ENCODE peak calls at places on chromosomes 6 and 20, in four cellular contexts. B, J, P and Q are unnamed samples.

GRCh38 chr6:152828431-152828830 is 77.8 kb downstream of the VIP start:
- DNase-seq in B (no peak), P (no peak), J (no peak), Q (no peak)

GRCh38 chr6:162200036-162200435 is 527.5 kb downstream of the PRKN start:
- DNase-seq in J (no peak), P (no peak), B (no peak), Q (no peak)

GRCh38 chr20:41221614-41222218 is 84.4 kb downstream of the PLCG1 start:
- DNase-seq in P (no peak), J (no peak), B (no peak), Q (no peak)

GRCh38 chr6:104526383-104526782 is 333.3 kb downstream of the HACE1 start:
- DNase-seq in B (no peak), P (no peak), J (no peak), Q (no peak)

GRCh38 chr6:168410035-168410434 is 30.9 kb upstream of the SMOC2 start:
- DNase-seq in B (no peak), J (no peak), P (no peak), Q (no peak)

GRCh38 chr6:127990081-127990480 is 89.2 kb upstream of the THEMIS start:
- DNase-seq in B (no peak), J (no peak), P (no peak), Q (no peak)

GRCh38 chr20:33209789-33210188 is 7.4 kb upstream of the BPIFA3 start:
- DNase-seq in P (peak; percentile 72), J (peak; percentile 11), B (peak; percentile 34), Q (peak; percentile 4)

GRCh38 chr6:85419046-85419759 is 30.7 kb upstream of the NT5E start:
- DNase-seq in P (no peak), J (no peak), B (peak; percentile 49), Q (no peak)

GRCh38 chr6:11414564-11414963 is 123.0 kb upstream of the TMEM170B start:
- DNase-seq in J (no peak), P (no peak), B (no peak), Q (no peak)

GRCh38 chr20:45459606-45460005 is 9.9 kb upstream of the WFDC2 start:
- DNase-seq in B (no peak), J (no peak), P (no peak), Q (no peak)

DNA sequence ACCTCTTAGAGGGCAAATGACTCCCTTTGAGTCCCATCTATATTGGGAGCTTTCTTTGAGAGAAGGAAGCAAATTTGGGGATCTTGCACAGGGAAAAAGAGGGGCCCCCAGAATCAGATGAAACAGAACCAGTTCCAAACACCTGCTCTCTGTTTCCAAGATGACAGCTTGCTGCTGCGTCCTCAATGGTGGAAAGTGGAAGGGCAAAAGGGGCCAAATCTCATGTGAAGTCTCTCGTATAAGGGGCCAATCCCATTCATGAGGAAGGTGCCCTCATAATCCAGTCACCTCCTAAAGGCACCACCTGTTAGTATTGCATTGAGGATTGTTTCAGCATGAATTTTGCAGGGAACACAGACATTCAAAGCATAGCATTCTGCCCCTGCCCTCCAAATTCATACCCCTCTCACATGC is 483 bp upstream of the SERPINB1 start:
- DNase-seq in J (no peak), B (no peak), P (no peak), Q (no peak)
- H3K4me3 ChIP-seq in J (peak overlapping the region; percentile 53), B (no peak overlapping the region), P (peak overlapping the region; percentile 48), Q (no peak overlapping the region)

DNA sequence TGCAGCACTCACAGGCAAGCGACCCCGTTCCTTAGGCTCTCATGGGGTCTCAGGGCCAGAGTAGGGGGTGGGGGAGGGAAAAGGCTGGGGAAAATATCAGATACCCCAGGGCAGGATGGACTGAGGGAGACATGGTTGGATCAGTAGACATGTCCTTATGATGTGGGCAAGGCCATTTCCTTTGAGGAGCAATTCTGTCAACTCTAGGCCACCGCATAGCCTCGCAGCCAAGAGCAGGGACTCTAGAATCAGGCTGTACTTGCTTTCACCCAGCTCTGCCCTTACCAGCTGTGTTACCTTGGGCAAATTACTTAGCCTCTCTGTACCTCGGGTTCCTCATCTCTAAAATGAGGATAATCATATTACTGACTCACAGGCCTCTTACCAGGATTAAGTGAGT is 2.2 kb upstream of the MAPK13 start:
- DNase-seq in B (no peak), P (no peak), J (no peak), Q (no peak)
- H3K4me3 ChIP-seq in B (no peak overlapping the region), P (no peak overlapping the region), J (no peak overlapping the region), Q (no peak overlapping the region)

GRCh38 chr20:2104236-2104635 is 2.6 kb downstream of the STK35 start:
- DNase-seq in B (peak; percentile 7), J (no peak), P (no peak), Q (no peak)
- H3K4me3 ChIP-seq in B (peak overlapping the region; percentile 67), J (peak overlapping the region; percentile 93), P (peak overlapping the region; percentile 67), Q (peak overlapping the region; percentile 90)

DNA sequence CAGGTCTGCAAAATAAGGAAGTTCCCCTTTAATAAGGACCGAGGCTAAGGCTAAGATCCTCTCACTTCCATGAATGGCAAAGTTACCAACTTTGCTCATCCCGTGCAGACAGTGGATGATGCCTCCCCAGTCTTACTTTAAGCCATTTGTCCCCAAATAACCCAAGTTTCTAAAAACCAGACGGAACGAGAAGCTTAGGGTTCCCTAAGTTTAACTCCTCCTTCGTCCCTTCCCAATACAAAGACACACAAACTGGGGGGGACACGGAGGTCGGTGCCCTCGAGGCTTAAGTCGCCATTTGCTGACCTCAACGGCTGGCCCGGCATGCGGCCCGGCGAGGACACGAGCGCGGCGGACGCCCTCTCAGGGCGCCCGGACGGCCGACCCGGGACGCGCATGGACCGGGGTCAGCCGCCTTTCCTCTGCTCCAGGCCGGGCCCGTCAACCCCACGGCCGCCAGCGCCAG is 527 bp downstream of the FBXO30 start:
- DNase-seq in B (peak; percentile 64), J (peak; percentile 23), P (peak; percentile 17), Q (no peak)
- H3K4me3 ChIP-seq in B (peak overlapping the region; percentile 86), J (peak overlapping the region; percentile 71), P (peak overlapping the region; percentile 63), Q (peak overlapping the region; percentile 78)

DNA sequence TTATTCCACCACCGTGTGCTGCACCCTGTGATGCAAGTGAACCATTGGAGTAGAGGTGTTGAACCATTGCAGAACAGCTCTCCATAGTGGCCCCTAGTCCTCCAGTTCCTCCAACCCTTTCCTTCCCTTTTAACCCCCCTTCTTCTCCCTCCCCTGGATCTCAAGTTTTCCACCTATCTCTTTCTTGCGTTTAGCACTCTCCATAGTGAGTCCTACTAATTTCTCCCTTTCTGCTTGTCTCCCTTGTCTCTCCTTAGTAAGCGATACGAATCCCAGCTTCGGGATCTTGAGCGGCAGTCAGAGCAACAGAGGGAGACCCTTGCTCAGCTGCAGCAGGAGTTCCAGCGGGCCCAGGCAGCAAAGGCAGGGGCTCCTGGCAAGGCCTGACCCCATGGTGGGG is 1.1 kb downstream of the PFDN6 start:
- DNase-seq in J (no peak), P (no peak), B (no peak), Q (no peak)
- H3K4me3 ChIP-seq in J (peak overlapping the region; percentile 86), P (peak overlapping the region; percentile 63), B (peak overlapping the region; percentile 95), Q (peak overlapping the region; percentile 97)

GRCh38 chr6:5679271-5679670 is 327.5 kb downstream of the NRN1 start:
- DNase-seq in J (no peak), P (no peak), B (no peak), Q (no peak)

GRCh38 chr6:5677219-5678000 is 329.3 kb downstream of the NRN1 start:
- DNase-seq in B (no peak), P (no peak), J (no peak), Q (no peak)

GRCh38 chr6:5682530-5682929 is 324.2 kb downstream of the NRN1 start:
- DNase-seq in J (no peak), P (no peak), B (no peak), Q (no peak)

GRCh38 chr6:5681480-5681879 is 325.2 kb downstream of the NRN1 start:
- DNase-seq in B (no peak), J (no peak), P (no peak), Q (peak; percentile 51)

DNA sequence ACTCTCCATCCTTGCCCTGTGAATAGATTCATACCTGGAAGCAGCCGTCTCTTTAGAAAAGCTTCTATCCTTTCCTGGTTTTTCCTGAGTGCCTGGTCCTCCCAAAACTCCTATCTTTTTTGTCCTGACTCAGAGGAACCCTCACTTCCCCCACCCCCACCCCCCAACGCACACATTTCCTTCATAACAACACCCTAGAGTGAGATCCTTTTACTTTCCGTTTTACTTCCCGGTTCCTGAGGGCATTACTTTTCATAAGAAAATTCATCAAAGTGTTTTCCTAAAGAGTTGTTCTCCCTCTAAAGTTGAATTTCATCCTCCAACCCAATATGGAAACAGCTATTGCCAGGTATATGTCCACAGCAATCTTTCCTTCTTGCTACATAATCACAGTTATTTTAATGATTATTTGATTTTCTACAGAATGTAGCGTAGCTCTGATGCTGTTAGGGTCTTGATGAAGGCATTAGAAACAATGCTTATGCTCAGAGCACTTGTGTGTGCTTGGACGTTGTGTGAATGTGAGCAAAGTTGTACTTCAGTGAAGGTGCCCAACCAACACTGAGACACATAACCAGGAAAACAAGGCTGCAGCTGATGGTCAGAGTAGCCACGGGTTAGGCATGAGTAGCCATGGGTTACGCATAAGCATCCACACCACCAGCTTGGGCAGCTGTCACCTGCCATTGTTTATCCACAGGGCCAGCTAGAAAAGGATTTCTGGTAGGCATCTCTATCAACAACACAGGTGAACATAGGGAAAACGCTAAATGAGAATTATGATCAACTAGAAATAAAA is 326.8 kb downstream of the NRN1 start:
- DNase-seq in J (no peak), P (no peak), B (no peak), Q (no peak)
- H3K4me3 ChIP-seq in J (no peak overlapping the region), P (no peak overlapping the region), B (no peak overlapping the region), Q (no peak overlapping the region)

DNA sequence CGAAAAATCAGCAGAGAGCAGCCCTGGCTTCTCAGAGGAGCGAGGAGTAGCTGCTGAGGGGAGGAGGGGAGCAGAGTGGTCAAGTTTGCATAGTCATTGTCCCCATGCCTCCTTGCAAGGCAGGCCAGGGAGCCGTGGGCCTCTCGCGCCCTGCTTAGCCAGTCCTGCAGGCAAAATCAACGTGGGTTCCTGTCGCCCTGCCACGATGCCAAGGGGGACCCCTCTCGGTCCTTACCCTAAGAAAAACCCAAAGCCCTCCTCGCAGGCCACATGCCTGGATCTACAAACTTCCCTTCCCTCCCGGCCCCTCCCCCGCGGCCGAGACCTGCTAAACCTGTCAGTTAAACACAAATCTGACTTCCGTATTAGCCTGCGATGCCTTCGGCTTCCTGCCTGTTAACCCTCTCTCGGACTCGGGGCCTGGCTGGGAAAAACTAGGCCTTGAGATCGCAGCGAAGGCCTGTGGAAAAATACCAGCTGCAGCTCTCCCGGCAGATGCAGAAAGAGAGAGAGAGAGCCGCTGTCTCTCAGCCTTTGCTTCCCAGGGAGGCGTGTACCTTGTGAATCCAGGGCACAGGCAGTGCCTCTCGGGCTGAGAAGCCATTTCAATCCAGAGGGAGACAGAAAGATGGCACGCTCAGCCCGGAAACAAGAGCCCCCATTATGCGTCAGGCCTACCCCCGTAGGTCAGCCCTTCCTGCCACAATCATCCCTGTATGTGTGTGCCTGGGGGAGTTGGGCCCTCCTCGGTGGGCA is 975 bp upstream of the ZMYND8 start:
- DNase-seq in B (peak; percentile 87), P (peak; percentile 74), J (peak; percentile 90), Q (peak; percentile 91)
- H3K4me3 ChIP-seq in B (no peak overlapping the region), P (no peak overlapping the region), J (no peak overlapping the region), Q (peak overlapping the region; percentile 11)

GRCh38 chr6:121321282-121321681 is 13.0 kb downstream of the TBC1D32 start:
- DNase-seq in J (no peak), B (no peak), P (no peak), Q (no peak)

GRCh38 chr6:121314407-121315112 is 19.7 kb downstream of the TBC1D32 start:
- DNase-seq in J (no peak), P (no peak), B (no peak), Q (no peak)

GRCh38 chr6:121319112-121319553 is 15.1 kb downstream of the TBC1D32 start:
- DNase-seq in J (no peak), P (no peak), B (peak; percentile 49), Q (no peak)

DNA sequence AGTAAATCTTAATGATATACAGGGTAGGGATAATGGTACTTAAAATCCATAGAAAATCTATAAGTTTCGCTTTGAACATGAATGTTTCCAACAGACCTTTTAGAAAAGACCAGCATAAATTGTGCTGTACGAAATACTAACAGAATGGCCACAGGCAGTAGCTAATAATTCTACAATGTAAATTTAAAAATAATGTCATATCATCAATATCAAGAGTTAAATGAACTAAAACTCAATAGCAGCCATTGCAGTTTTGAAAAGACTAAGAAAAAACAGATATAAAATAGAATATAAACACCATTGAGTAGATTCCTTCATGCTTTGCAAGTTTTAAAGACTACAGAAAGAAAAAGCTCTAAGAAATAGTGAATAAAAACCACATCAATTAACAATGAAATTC is 14.7 kb downstream of the TBC1D32 start:
- DNase-seq in P (no peak), B (no peak), J (no peak), Q (no peak)
- H3K4me3 ChIP-seq in P (no peak overlapping the region), B (no peak overlapping the region), J (no peak overlapping the region), Q (no peak overlapping the region)